ENCODE peak calls at places on chromosomes 3 and 15, in seven cellular contexts. M is GM10248; R is CD8-positive, alpha-beta T cell; B is D721Med; J is fibroblast of pulmonary artery; S is activated CD8-positive, alpha-beta T cell treated with anti-CD3 and anti-CD28 coated beads for 36 hours; Z is astrocyte. E is an unnamed sample.

GRCh38 chr3:180594631-180595348 is 7.2 kb upstream of the TTC14 start:
- DNase-seq in M (peak; percentile 20), R (no peak), B (no peak), J (peak; percentile 66), S (no peak), Z (peak; percentile 20), E (no peak)

GRCh38 chr15:57573151-57573550 is 18.6 kb upstream of the MYZAP start:
- DNase-seq in M (no peak), R (no peak), B (no peak), J (no peak), S (no peak), Z (no peak), E (no peak)

GRCh38 chr3:181017690-181018089 is 28.2 kb upstream of the DNAJC19 start:
- DNase-seq in M (no peak), R (no peak), B (no peak), J (no peak), S (no peak), Z (peak; percentile 12), E (no peak)

GRCh38 chr15:45088801-45089711 is 24.9 kb downstream of the DUOX2 start:
- DNase-seq in M (no peak), R (no peak), B (no peak), J (no peak), S (no peak), Z (no peak), E (no peak)

GRCh38 chr3:38367709-38368108 is 21.1 kb downstream of the XYLB start:
- DNase-seq in M (no peak), R (no peak), B (no peak), J (no peak), S (no peak), Z (no peak), E (no peak)

GRCh38 chr15:40569139-40569953 is at the start of gene RPUSD2:
- DNase-seq in M (peak; percentile 94), R (peak; percentile 95), B (peak; percentile 92), J (peak; percentile 90), S (peak; percentile 97), Z (peak; percentile 83), E (peak; percentile 93)

GRCh38 chr3:50652709-50653108 is 22.0 kb upstream of the DOCK3 start:
- DNase-seq in M (peak; percentile 66), R (peak; percentile 52), B (no peak), J (peak; percentile 20), S (peak; percentile 74), Z (no peak), E (peak; percentile 52)

GRCh38 chr15:78265752-78266224 is 1.4 kb downstream of the DNAJA4 start:
- DNase-seq in M (no peak), R (no peak), B (no peak), J (peak; percentile 17), S (no peak), Z (peak; percentile 85), E (no peak)

GRCh38 chr3:136994772-136995516 is 37.2 kb downstream of the IL20RB start:
- DNase-seq in M (no peak), R (no peak), B (no peak), J (peak; percentile 99), S (peak; percentile 11), Z (peak; percentile 69), E (no peak)

GRCh38 chr3:107704477-107704876 is 181.7 kb downstream of the BBX start:
- DNase-seq in M (no peak), R (no peak), B (no peak), J (no peak), S (no peak), Z (peak; percentile 52), E (no peak)

GRCh38 chr15:101669744-101670143 is 17.6 kb upstream of the TM2D3 start:
- DNase-seq in M (no peak), R (no peak), B (no peak), J (peak; percentile 79), S (no peak), Z (no peak), E (no peak)

GRCh38 chr3:181699171-181699903 is 12.4 kb upstream of the SOX2 start:
- DNase-seq in M (no peak), R (no peak), B (no peak), J (no peak), S (no peak), Z (peak; percentile 34), E (no peak)

GRCh38 chr15:77437264-77437663 is 16.6 kb downstream of the HMG20A start:
- DNase-seq in M (no peak), R (no peak), B (no peak), J (no peak), S (no peak), Z (no peak), E (no peak)

GRCh38 chr3:78221796-78222195 is 1181.9 kb downstream of the ROBO2 start:
- DNase-seq in M (no peak), R (no peak), B (no peak), J (no peak), S (no peak), Z (no peak), E (no peak)

GRCh38 chr3:20040476-20041196 is 390 bp downstream of the KAT2B start:
- DNase-seq in M (peak; percentile 78), R (peak; percentile 68), B (no peak), J (peak; percentile 69), S (peak; percentile 78), Z (peak; percentile 63), E (peak; percentile 81)
- TF ChIP-seq CTCF in M (peak; percentile 33), R (no peak), B (no peak), J (no peak), S (no peak), Z (no peak), E (peak; percentile 18)

DNA sequence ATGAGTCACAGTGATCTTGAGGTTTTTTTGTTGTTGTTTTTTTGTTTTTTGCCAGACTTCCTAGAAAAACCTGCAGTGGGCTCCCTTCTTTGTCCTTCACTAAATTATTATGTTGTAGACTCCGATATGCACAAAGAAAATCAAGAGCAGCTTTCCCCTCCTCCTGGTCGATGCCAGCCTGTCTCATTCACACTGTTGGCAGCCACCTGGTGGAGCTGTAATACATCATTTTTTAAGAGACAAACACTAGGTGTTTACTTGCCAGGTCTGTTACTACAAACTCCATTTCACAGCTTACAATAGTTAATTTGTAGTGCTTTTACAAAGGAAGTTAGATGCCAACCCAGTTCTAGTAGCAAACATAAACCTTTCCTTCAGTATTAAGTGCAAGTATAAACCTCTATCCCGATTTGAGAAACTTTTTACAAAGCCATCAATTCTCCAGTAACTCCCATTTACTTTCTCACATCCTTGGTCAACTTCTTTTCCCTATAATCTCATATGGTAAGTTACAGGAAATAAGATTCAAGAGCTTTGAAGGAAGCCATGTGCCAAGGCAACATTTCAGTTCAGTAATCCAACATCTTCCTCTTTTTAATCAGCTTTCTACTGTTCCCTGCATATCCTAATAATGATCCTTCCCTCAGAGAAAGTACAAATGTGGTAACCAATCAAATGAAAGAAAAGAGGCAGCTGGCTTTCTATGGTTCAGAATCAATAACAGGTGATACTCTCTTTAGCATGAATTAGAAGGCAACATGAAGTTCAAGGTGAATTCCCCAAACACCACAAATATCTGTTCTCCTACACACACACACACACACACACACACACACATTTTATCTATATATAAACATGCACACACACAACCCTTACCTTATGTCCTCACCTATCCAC is 14.0 kb downstream of the AAGAB start:
- DNase-seq in M (peak; percentile 21), R (peak; percentile 21), B (no peak), J (no peak), S (peak; percentile 35), Z (no peak), E (no peak)
- TF ChIP-seq CTCF in M (peak; percentile 31), R (no peak), B (peak; percentile 52), J (peak; percentile 14), S (peak; percentile 52), Z (peak; percentile 9), E (peak; percentile 37)

GRCh38 chr3:159029306-159030026 is 227.6 kb downstream of the MFSD1 start:
- DNase-seq in M (peak; percentile 7), R (no peak), B (no peak), J (no peak), S (no peak), Z (no peak), E (peak; percentile 7)

GRCh38 chr3:159026510-159026909 is 224.7 kb downstream of the MFSD1 start:
- DNase-seq in M (no peak), R (no peak), B (no peak), J (no peak), S (no peak), Z (no peak), E (no peak)

GRCh38 chr3:159031280-159031679 is 229.4 kb downstream of the MFSD1 start:
- DNase-seq in M (no peak), R (no peak), B (no peak), J (no peak), S (no peak), Z (no peak), E (no peak)

GRCh38 chr3:159028706-159029105 is 226.9 kb downstream of the MFSD1 start:
- DNase-seq in M (no peak), R (no peak), B (no peak), J (no peak), S (no peak), Z (no peak), E (no peak)

DNA sequence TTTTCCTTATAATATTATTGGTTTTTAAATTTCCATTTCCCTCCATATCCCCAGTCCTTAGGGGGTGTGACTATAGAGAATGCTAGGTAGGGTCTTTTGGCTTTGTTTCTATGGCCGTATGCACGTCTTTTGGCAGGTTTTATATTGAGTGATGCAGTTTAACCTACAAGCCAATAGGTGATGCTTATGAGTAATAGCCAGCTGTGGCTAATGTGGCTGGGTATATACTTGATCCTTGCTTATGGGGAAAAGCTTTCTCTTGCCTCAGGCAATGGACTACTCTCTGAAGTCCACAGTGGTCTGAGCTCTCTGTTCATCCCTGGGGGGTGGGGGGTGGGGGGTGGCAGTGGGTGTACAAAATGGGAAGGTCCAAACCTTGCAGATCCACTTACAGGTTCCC is 223.9 kb downstream of the MFSD1 start:
- DNase-seq in M (no peak), R (no peak), B (no peak), J (no peak), S (no peak), Z (no peak), E (no peak)
- TF ChIP-seq CTCF in M (no peak), R (no peak), B (no peak), J (no peak), S (no peak), Z (no peak), E (no peak)

GRCh38 chr3:32155117-32155516 is 48.7 kb downstream of the GPD1L start:
- DNase-seq in M (no peak), R (no peak), B (no peak), J (no peak), S (no peak), Z (no peak), E (no peak)

GRCh38 chr3:32153414-32154016 is 47.1 kb downstream of the GPD1L start:
- DNase-seq in M (no peak), R (no peak), B (no peak), J (no peak), S (no peak), Z (no peak), E (no peak)

GRCh38 chr3:32148356-32148755 is 41.9 kb downstream of the GPD1L start:
- DNase-seq in M (no peak), R (no peak), B (no peak), J (no peak), S (no peak), Z (peak; percentile 19), E (no peak)

GRCh38 chr3:32157600-32158264 is 51.3 kb downstream of the GPD1L start:
- DNase-seq in M (no peak), R (no peak), B (no peak), J (no peak), S (no peak), Z (no peak), E (no peak)

DNA sequence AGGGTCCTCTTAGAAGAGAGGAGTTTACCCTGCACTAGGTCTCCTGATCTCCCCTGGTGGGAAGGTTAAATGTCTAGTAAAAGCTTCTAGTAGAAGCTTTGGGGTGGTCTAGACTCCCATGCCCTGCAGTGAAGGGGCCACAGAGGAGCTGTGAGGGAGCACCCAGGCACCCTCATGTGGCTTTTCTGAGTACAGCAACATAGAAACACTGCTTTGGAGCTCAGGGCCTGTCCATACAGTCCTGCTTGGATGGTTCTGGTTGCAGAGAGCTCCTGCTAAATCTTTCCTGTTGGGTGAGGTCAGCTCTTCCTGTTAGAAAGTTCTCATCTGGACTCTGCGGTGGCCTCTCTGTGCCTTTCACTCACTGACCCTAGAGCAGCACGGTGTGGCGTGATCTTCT is 47.8 kb downstream of the GPD1L start:
- DNase-seq in M (no peak), R (no peak), B (no peak), J (no peak), S (no peak), Z (no peak), E (no peak)
- TF ChIP-seq CTCF in M (peak; percentile 21), R (no peak), B (no peak), J (peak; percentile 29), S (no peak), Z (peak; percentile 9), E (peak; percentile 27)